ENCODE peak calls at places on chromosomes 13 and 19, in eight cellular contexts. V is RPMI7951, G is cardiac fibroblast, T is posterior cingulate gyrus, M is mucosa of descending colon, I is GM19239, H is left ventricle myocardium inferior, Y is AG08395. Z is an unnamed sample.

GRCh38 chr19:42474743-42475142 is 32.0 kb upstream of the CXCL17 start:
- DNase-seq in T (no peak), V (no peak), G (no peak), H (no peak), I (no peak), Y (no peak), M (no peak), Z (no peak)

GRCh38 chr19:49812997-49813861 is at the start of gene FUZ:
- DNase-seq in I (peak; percentile 80), M (peak; percentile 94), G (peak; percentile 100), Y (peak; percentile 95), H (peak; percentile 98), T (peak; percentile 99), V (peak; percentile 99), Z (peak; percentile 97)

GRCh38 chr19:51691122-51692064 is 1.7 kb upstream of the SPACA6 start:
- DNase-seq in I (no peak), H (no peak), V (peak; percentile 40), Y (no peak), G (peak; percentile 80), M (no peak), T (no peak), Z (no peak)

GRCh38 chr13:71663431-71663830 is 203.6 kb downstream of the DACH1 start:
- DNase-seq in I (no peak), T (no peak), G (no peak), M (no peak), V (no peak), Y (no peak), H (no peak), Z (no peak)

GRCh38 chr13:67119481-67119883 is 110.7 kb downstream of the PCDH9 start:
- DNase-seq in V (peak; percentile 14), M (no peak), Y (peak; percentile 62), I (no peak), G (peak; percentile 77), T (no peak), H (no peak), Z (no peak)

GRCh38 chr13:113906566-113906965 is 42.7 kb upstream of the GAS6 start:
- DNase-seq in H (no peak), M (no peak), V (peak; percentile 36), Y (no peak), T (no peak), I (no peak), G (no peak), Z (peak; percentile 53)

GRCh38 chr13:60331249-60332012 is 65.6 kb upstream of the TDRD3 start:
- DNase-seq in V (no peak), G (no peak), I (no peak), H (no peak), M (no peak), Y (no peak), T (no peak), Z (no peak)

GRCh38 chr19:51546107-51546649 is 14.7 kb upstream of the SIGLEC6 start:
- DNase-seq in Y (no peak), V (no peak), T (no peak), G (no peak), I (no peak), M (no peak), H (no peak), Z (no peak)

GRCh38 chr13:102580552-102581169 is 16.1 kb upstream of the TPP2 start:
- DNase-seq in I (no peak), Y (peak; percentile 62), V (peak; percentile 52), M (no peak), G (peak; percentile 83), H (no peak), T (no peak), Z (no peak)